ENCODE peak calls at places on chromosomes 11 and 22, in seven cellular contexts. V is CD8-positive, alpha-beta T cell; J is mammary epithelial cell; C is endothelial cell of umbilical vein; L is left ventricle myocardium inferior; K is epithelial cell of esophagus; U is IMR-90. E is an unnamed sample.

GRCh38 chr11:89381094-89381493 is 110.1 kb downstream of the NOX4 start:
- DNase-seq in C (peak), L (no peak), J (peak), V (no peak), K (peak), U (peak), E (no peak)

GRCh38 chr11:125257185-125257584 is 92.6 kb downstream of the PKNOX2 start:
- DNase-seq in L (no peak), C (peak), U (no peak), K (no peak), V (no peak), J (no peak), E (no peak)

GRCh38 chr22:49979587-49980264 is 19.2 kb downstream of the PIM3 start:
- DNase-seq in J (no peak), U (no peak), C (peak), K (peak), V (no peak), L (no peak), E (no peak)

GRCh38 chr11:10899542-10899830 is 41.6 kb upstream of the ZBED5 start:
- DNase-seq in L (peak), V (no peak), J (peak), U (no peak), K (peak), C (no peak), E (peak)

GRCh38 chr11:28347351-28347750 is 239.2 kb downstream of the METTL15 start:
- DNase-seq in U (no peak), J (no peak), K (no peak), C (no peak), L (no peak), V (no peak), E (no peak)

GRCh38 chr11:77559686-77560425 is 29.9 kb upstream of the AQP11 start:
- DNase-seq in K (peak), L (no peak), C (peak), U (peak), V (no peak), J (peak), E (no peak)

GRCh38 chr11:31535479-31535878 is 25.9 kb downstream of the ELP4 start:
- DNase-seq in L (no peak), C (no peak), K (no peak), V (no peak), J (no peak), U (no peak), E (no peak)

GRCh38 chr11:9151631-9152030 is 60.2 kb upstream of the SCUBE2 start:
- DNase-seq in L (no peak), U (no peak), J (no peak), V (no peak), C (peak), K (no peak), E (no peak)

GRCh38 chr11:35912883-35913614 is 30.8 kb upstream of the LDLRAD3 start:
- DNase-seq in V (no peak), U (no peak), C (no peak), J (no peak), K (no peak), L (no peak), E (no peak)

GRCh38 chr22:50416996-50417395 is 57.8 kb downstream of the SBF1 start:
- DNase-seq in C (no peak), U (no peak), L (no peak), K (no peak), V (no peak), J (no peak), E (no peak)

GRCh38 chr11:122779047-122779629 is 59.2 kb upstream of the CRTAM start:
- DNase-seq in C (no peak), V (no peak), L (no peak), K (no peak), U (no peak), J (no peak), E (no peak)

GRCh38 chr11:130282111-130282510 is 32.6 kb downstream of the ZBTB44 start:
- DNase-seq in K (no peak), J (no peak), L (no peak), U (no peak), C (no peak), V (no peak), E (no peak)

GRCh38 chr11:63687845-63688244 is 6.5 kb downstream of the RTN3 start:
- DNase-seq in L (no peak), V (no peak), K (peak), U (no peak), J (no peak), C (no peak), E (no peak)

GRCh38 chr22:45964372-45964771 is 12.6 kb downstream of the WNT7B start:
- DNase-seq in L (no peak), V (no peak), K (peak), U (no peak), J (no peak), C (no peak), E (no peak)

GRCh38 chr11:33684003-33684715 is 16.5 kb downstream of the C11orf91 start:
- DNase-seq in K (no peak), U (no peak), V (no peak), C (no peak), L (no peak), J (no peak), E (no peak)
- TF ChIP-seq CTCF in K (no peak), U (no peak), V (no peak), C (no peak), L (no peak), J (no peak), E (no peak)

DNA sequence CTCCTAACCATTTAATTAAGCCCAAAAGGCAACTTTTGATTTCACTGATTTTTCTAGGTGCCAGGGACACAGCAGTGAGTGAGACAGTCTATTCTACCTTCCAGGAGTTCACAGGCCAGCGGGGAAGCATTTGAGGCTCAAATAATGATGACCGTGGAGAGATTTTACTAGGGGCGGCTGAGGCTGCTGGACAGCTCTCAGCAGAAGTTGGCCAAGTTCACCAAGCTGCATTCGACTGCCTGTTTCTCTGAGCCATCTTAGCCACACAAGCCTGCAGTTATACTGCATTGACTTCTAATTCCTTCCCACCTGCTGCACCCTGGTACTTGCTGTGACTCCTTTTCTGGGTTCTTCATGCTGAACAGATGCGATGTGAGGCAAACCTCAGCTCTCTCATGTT is 168.9 kb upstream of the TBCEL start:
- DNase-seq in C (no peak), V (no peak), J (no peak), K (no peak), L (no peak), U (no peak), E (no peak)
- TF ChIP-seq CTCF in C (no peak), V (no peak), J (no peak), K (no peak), L (no peak), U (no peak), E (no peak)

GRCh38 chr11:14127679-14128078 is 165.2 kb downstream of the SPON1 start:
- DNase-seq in V (no peak), U (no peak), L (no peak), J (no peak), C (no peak), K (no peak), E (no peak)
- TF ChIP-seq CTCF in V (no peak), U (no peak), L (no peak), J (no peak), C (no peak), K (no peak), E (no peak)

GRCh38 chr11:47441421-47441820 is 7.5 kb downstream of the RAPSN start:
- DNase-seq in C (no peak), L (no peak), U (no peak), J (no peak), K (no peak), V (no peak), E (no peak)
- TF ChIP-seq CTCF in C (no peak), L (no peak), U (no peak), J (no peak), K (no peak), V (no peak), E (no peak)

DNA sequence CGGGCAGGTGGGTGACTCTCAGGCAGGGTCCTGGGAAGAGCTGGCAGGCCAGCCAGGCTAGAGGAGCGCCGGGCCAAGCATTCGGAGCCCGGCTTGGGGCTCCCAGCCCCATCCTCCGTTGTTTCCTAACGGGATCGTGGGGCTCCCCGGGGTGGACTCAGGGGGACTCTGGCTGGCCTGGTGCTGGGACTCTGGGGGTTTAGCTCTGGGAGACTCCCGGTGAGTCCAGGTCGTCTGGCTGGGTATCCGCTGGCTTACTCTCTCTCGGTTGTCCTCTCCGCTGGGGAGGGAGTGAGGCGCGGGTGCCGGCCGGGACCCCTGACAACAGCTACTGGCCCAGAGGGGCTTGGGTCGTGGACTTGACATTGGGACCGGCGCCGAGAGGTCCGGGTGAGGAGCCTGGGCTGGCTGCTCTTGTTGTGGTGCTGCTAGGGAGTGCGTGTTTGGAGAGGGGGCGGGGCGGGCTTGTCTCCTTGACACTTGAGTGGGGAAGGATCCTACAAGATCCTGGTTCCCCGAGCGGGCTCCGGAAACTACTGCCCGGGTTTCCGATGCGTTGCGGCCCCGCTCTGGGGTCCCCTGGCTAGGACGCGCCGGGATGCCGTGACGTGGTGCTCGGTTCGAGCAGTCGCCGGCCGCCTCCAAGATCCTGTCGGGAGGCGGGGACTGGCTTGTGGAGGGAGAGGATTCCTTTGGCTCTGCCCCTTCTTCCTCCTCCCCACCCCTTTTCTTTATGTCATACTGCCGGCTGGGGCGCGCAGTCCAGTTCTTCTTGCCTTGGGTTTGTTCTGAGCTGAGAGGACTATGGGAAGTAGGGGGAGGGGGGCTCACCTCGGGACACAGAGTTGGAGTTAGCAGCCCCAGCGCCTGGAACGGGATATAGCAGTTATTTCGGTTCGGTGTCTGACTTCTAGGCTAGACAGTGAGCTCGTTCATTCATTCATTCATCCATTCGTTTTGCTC is 585 bp downstream of the EMSY start:
- DNase-seq in U (peak), J (peak), K (peak), C (peak), L (peak), V (peak), E (peak)
- TF ChIP-seq CTCF in U (peak), J (no peak), K (peak), C (no peak), L (peak), V (no peak), E (no peak)

E was measured in uterus.